ENCODE peak calls at places on chromosome 6, in five cellular contexts. C, O, R, F and W are unnamed samples.

GRCh38 chr6:130670142-130670541 is 157.1 kb upstream of the SMLR1 start:
- DNase-seq in C (no peak), O (no peak), R (no peak), F (no peak), W (no peak)

GRCh38 chr6:1619106-1619665 is 9.5 kb downstream of the FOXC1 start:
- DNase-seq in C (no peak), O (no peak), R (no peak), F (peak), W (no peak)

GRCh38 chr6:94658929-94659328 is 918.4 kb upstream of the MANEA start:
- DNase-seq in C (no peak), O (no peak), R (no peak), F (no peak), W (no peak)

GRCh38 chr6:157613011-157613522 is 210.0 kb upstream of the SNX9 start:
- DNase-seq in C (no peak), O (no peak), R (peak), F (no peak), W (peak)

GRCh38 chr6:41733707-41734665 is 1.4 kb downstream of the TFEB start:
- DNase-seq in C (peak), O (peak), R (no peak), F (peak), W (peak)

GRCh38 chr6:68635706-68636513 is 828 bp downstream of the ADGRB3 start:
- DNase-seq in C (peak), O (peak), R (no peak), F (peak), W (no peak)

GRCh38 chr6:259901-260508 is 32.3 kb upstream of the DUSP22 start:
- DNase-seq in C (peak), O (no peak), R (no peak), F (no peak), W (no peak)

GRCh38 chr6:130122243-130122642 is 100.5 kb downstream of the SAMD3 start:
- DNase-seq in C (no peak), O (no peak), R (no peak), F (no peak), W (no peak)

GRCh38 chr6:125469915-125470314 is 168.1 kb upstream of the HDDC2 start:
- DNase-seq in C (no peak), O (no peak), R (no peak), F (no peak), W (no peak)

GRCh38 chr6:38020593-38020992 is 201.1 kb downstream of the ZFAND3 start:
- DNase-seq in C (no peak), O (no peak), R (no peak), F (no peak), W (no peak)

GRCh38 chr6:33834401-33835392 is 30.9 kb upstream of the MLN start:
- DNase-seq in C (no peak), O (no peak), R (no peak), F (no peak), W (no peak)

GRCh38 chr6:107727096-107727757 is 96.9 kb downstream of the SCML4 start:
- DNase-seq in C (no peak), O (no peak), R (no peak), F (no peak), W (no peak)

GRCh38 chr6:15230827-15231226 is 15.0 kb upstream of the JARID2 start:
- DNase-seq in C (no peak), O (no peak), R (no peak), F (no peak), W (no peak)

GRCh38 chr6:140153703-140154102 is 779.3 kb upstream of the CITED2 start:
- DNase-seq in C (no peak), O (no peak), R (no peak), F (no peak), W (no peak)

GRCh38 chr6:25172819-25173218 is 106.4 kb upstream of the CARMIL1 start:
- DNase-seq in C (no peak), O (no peak), R (peak), F (no peak), W (peak)

GRCh38 chr6:44291841-44292240 is 21.3 kb downstream of the AARS2 start:
- DNase-seq in C (no peak), O (no peak), R (no peak), F (no peak), W (no peak)

GRCh38 chr6:6058054-6058444 is 51.3 kb upstream of the NRN1 start:
- DNase-seq in C (no peak), O (no peak), R (no peak), F (no peak), W (no peak)

GRCh38 chr6:83511901-83512681 is at the start of gene PRSS35:
- DNase-seq in C (peak), O (peak), R (no peak), F (peak), W (peak)

GRCh38 chr6:126302191-126302590 is 37.7 kb upstream of the CENPW start:
- DNase-seq in C (no peak), O (no peak), R (no peak), F (no peak), W (no peak)

GRCh38 chr6:15927531-15928230 is 201.2 kb upstream of the MYLIP start:
- DNase-seq in C (no peak), O (no peak), R (no peak), F (no peak), W (no peak)

GRCh38 chr6:125170376-125170775 is 16.8 kb downstream of the TPD52L1 start:
- DNase-seq in C (no peak), O (no peak), R (no peak), F (no peak), W (peak)

DNA sequence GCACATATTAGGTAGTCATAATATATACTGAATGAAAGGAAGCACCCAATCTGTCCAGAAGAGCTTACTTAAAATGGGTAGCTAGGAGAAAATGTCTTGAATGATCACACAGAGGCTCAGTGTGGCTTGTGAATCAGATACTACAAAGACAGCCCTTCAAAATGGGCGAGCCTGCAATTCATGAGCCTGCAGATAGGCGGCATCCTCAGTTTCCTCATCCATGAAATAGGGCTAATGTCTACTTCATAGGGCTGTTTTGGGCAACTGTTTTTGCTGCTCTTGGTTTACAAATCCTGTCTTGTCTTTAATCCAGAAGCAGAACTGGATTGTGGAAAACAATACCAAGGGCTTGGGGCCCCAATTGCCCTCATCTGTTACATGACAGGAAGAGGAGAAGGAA is 129.3 kb upstream of the KCNK16 start:
- DNase-seq in C (peak), O (no peak), R (no peak), F (no peak), W (no peak)
- TF ChIP-seq CTCF in C (peak), O (peak), R (peak), F (peak), W (peak)

GRCh38 chr6:121597654-121598053 is 162.2 kb downstream of the GJA1 start:
- DNase-seq in C (no peak), O (no peak), R (no peak), F (no peak), W (peak)

GRCh38 chr6:121595646-121596045 is 160.2 kb downstream of the GJA1 start:
- DNase-seq in C (no peak), O (no peak), R (no peak), F (no peak), W (no peak)

GRCh38 chr6:121592955-121593665 is 157.7 kb downstream of the GJA1 start:
- DNase-seq in C (no peak), O (no peak), R (no peak), F (no peak), W (no peak)

GRCh38 chr6:121594053-121594452 is 158.6 kb downstream of the GJA1 start:
- DNase-seq in C (no peak), O (no peak), R (no peak), F (no peak), W (no peak)

GRCh38 chr6:121596441-121596840 is 161.0 kb downstream of the GJA1 start:
- DNase-seq in C (no peak), O (no peak), R (no peak), F (no peak), W (no peak)
- TF ChIP-seq CTCF in C (no peak), O (no peak), R (no peak), F (no peak), W (no peak)

DNA sequence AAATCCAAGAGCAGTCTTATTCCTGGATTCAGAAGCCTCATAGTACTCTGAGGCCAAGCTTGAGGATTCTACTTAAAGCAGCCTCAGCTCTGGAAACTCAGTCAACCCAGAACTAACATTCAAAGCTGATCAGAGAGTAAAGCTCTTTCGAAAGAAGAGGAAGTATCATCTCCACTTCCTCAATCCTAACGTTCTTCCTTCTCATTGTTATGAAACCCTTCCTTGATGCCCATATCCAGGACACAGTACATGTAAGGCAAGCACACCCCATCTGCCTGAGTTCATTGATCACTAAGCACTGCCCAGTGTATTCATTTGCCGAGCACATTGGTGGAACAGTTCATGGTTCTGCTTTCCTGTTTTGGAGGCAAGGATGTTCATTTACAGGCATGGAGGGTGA is at the start of gene IPCEF1:
- DNase-seq in C (no peak), O (no peak), R (no peak), F (no peak), W (no peak)
- TF ChIP-seq CTCF in C (no peak), O (no peak), R (no peak), F (no peak), W (no peak)

GRCh38 chr6:113094781-113095180 is 747.7 kb downstream of the RFPL4B start:
- DNase-seq in C (no peak), O (no peak), R (no peak), F (no peak), W (peak)
- TF ChIP-seq CTCF in C (no peak), O (no peak), R (no peak), F (no peak), W (no peak)

GRCh38 chr6:151054304-151054703 is 185.5 kb upstream of the AKAP12 start:
- DNase-seq in C (no peak), O (no peak), R (no peak), F (no peak), W (no peak)

GRCh38 chr6:151051164-151051563 is 185.7 kb downstream of the MTHFD1L start:
- DNase-seq in C (no peak), O (no peak), R (no peak), F (no peak), W (no peak)

GRCh38 chr6:151056230-151056907 is 183.4 kb upstream of the AKAP12 start:
- DNase-seq in C (no peak), O (no peak), R (no peak), F (no peak), W (no peak)

GRCh38 chr6:151052021-151052646 is 186.6 kb downstream of the MTHFD1L start:
- DNase-seq in C (no peak), O (no peak), R (no peak), F (no peak), W (no peak)
- TF ChIP-seq CTCF in C (no peak), O (no peak), R (peak), F (no peak), W (no peak)

GRCh38 chr6:137084090-137084489 is 39.3 kb upstream of the IL20RA start:
- DNase-seq in C (no peak), O (no peak), R (no peak), F (no peak), W (no peak)

GRCh38 chr6:137087902-137088301 is 43.1 kb upstream of the IL20RA start:
- DNase-seq in C (no peak), O (no peak), R (no peak), F (no peak), W (no peak)

GRCh38 chr6:137086031-137086430 is 41.3 kb upstream of the IL20RA start:
- DNase-seq in C (no peak), O (no peak), R (no peak), F (no peak), W (no peak)

GRCh38 chr6:137081997-137082396 is 37.2 kb upstream of the IL20RA start:
- DNase-seq in C (no peak), O (no peak), R (no peak), F (no peak), W (no peak)

DNA sequence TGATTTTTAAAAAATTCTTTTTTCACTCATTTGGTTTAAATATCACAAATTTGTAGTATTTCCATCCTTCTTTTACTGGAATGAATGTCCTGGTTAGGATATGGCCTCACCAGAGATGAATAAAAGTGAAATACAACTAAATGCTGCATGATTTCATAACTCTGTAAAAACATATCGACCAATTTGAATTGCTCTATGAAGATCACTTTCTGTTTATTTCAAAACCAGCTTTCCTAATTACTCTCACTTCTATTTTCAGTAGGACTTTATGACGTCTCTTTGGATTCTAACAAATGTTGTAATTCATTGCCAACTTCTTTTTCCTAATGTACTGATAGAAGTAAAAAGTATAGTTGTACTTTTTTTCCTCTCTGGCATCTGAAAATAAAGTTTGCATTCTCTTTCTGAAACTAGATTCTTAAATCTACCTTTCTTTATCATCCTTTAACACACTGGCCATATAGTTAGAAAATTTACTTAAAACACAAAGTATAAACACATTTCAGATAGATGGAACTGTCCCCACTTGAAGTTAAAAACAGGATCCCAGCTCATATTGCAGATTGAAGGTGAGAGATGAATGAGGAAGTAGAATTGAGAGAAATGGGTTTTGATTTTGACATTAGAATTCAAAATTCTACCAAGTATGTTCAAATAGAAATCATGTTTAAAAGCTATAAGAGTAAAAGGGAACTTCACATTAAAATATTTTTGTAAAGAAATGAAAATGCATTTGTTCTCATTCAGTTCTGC is 40.3 kb upstream of the IL20RA start:
- DNase-seq in C (no peak), O (no peak), R (no peak), F (no peak), W (no peak)
- TF ChIP-seq CTCF in C (no peak), O (no peak), R (no peak), F (no peak), W (no peak)

DNA sequence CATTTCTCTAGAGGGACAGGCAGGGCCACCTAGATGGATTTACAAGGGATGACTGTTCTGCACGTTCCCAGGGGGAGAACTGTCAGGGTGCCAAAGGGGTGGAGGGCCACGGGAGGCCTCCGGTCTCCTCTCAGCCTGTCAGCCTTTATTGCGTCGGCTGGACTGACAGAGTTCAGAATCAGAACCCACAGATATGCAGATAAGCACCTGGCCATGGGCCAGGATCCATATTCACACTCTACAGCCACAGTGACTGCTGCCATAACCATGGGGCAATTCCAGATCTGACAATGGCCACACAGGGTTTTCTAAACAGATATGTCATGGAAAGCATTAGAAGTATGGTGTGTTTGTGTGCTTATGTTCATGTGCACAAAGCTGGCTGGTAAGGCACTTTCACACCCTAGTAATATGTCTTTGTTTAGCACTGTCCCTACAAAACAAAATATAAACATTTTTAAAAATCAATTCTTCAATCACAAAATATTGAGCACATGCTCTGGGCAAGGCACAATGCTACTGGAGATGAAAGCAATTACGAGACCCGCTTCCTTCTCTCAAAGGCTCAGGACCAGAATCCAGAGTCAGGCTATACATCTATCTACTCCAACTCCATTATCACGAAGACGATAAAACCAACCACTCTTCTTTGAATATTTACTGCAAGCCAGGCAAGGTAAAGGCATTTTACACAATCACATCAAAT is 29.1 kb downstream of the TRAM2 start:
- DNase-seq in C (no peak), O (no peak), R (no peak), F (no peak), W (peak)
- TF ChIP-seq CTCF in C (no peak), O (no peak), R (no peak), F (no peak), W (no peak)

DNA sequence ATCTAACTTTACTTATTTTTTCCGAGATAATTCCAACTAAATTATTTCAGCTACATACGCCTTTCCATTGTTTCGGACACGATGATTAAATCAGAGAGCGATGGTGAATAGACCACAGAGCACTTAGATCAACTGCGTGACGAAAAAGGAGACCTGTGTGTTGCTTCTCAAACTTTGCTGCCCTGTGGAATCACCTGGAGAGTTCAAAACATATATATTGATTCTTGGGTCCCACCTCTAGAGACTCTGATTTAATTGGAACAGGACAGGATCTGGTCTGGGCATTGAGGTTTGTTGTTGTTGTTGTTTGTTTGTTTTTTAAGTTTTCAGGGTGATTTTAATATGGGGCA is 401 bp upstream of the TNFRSF21 start:
- DNase-seq in C (no peak), O (no peak), R (no peak), F (no peak), W (no peak)
- TF ChIP-seq CTCF in C (no peak), O (no peak), R (no peak), F (no peak), W (no peak)

DNA sequence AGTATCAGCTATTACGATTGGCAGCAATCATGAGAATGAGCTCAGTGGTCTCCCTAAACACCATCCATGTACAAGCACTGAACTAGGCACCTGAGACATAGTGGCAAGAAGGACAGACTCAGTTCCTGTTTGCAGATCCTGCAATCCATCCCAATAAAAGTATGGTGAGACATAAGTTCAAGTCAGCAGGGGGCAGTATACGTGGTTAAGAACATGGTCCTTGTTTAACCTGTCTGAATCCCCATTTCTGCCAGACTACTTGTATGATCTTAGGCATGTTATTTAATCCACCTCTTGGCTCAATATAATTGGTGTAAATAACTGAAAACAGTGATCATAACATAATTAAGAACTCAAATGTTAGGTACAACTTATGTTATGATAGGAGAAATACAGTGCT is 33.2 kb upstream of the PNISR start:
- DNase-seq in C (no peak), O (no peak), R (no peak), F (peak), W (peak)
- TF ChIP-seq CTCF in C (peak), O (peak), R (peak), F (no peak), W (peak)